ENCODE peak calls at places on chromosomes 6 and 20, in seven cellular contexts. One of them, this sample, is unnamed.

GRCh38 chr6:82624251-82624650 is 260.6 kb downstream of the TPBG start:
- DNase-seq in non-pigmented ciliary epithelial cell: no peak
- DNase-seq in osteocyte: no peak
- DNase-seq in pancreas: no peak
- DNase-seq in RPMI7951: no peak
- DNase-seq in activated CD4-positive, CD25-positive, alpha-beta regulatory T cell treated with anti-CD3 and anti-CD28 coated beads, Interleukin-2, amount 50 U/mL, for 72 hours: no peak
- DNase-seq in brain microvascular endothelial cell: no peak
- DNase-seq in this sample: no peak

GRCh38 chr6:56764081-56764566 is 121.4 kb upstream of the DST start:
- DNase-seq in non-pigmented ciliary epithelial cell: no peak
- DNase-seq in osteocyte: no peak
- DNase-seq in pancreas: no peak
- DNase-seq in RPMI7951: peak; percentile 62
- DNase-seq in activated CD4-positive, CD25-positive, alpha-beta regulatory T cell treated with anti-CD3 and anti-CD28 coated beads, Interleukin-2, amount 50 U/mL, for 72 hours: no peak
- DNase-seq in brain microvascular endothelial cell: no peak
- DNase-seq in this sample: peak; percentile 64

GRCh38 chr6:17724341-17724740 is 17.6 kb upstream of the NUP153 start:
- DNase-seq in non-pigmented ciliary epithelial cell: no peak
- DNase-seq in osteocyte: no peak
- DNase-seq in pancreas: no peak
- DNase-seq in RPMI7951: no peak
- DNase-seq in activated CD4-positive, CD25-positive, alpha-beta regulatory T cell treated with anti-CD3 and anti-CD28 coated beads, Interleukin-2, amount 50 U/mL, for 72 hours: no peak
- DNase-seq in brain microvascular endothelial cell: no peak
- DNase-seq in this sample: peak; percentile 65

GRCh38 chr6:17397764-17398194 is 4.4 kb downstream of the CAP2 start:
- DNase-seq in non-pigmented ciliary epithelial cell: no peak
- DNase-seq in osteocyte: no peak
- DNase-seq in pancreas: no peak
- DNase-seq in RPMI7951: peak; percentile 29
- DNase-seq in activated CD4-positive, CD25-positive, alpha-beta regulatory T cell treated with anti-CD3 and anti-CD28 coated beads, Interleukin-2, amount 50 U/mL, for 72 hours: no peak
- DNase-seq in brain microvascular endothelial cell: no peak
- DNase-seq in this sample: peak; percentile 75

GRCh38 chr20:54082100-54082499 is 11.7 kb upstream of the BCAS1 start:
- DNase-seq in non-pigmented ciliary epithelial cell: no peak
- DNase-seq in osteocyte: no peak
- DNase-seq in pancreas: no peak
- DNase-seq in RPMI7951: no peak
- DNase-seq in activated CD4-positive, CD25-positive, alpha-beta regulatory T cell treated with anti-CD3 and anti-CD28 coated beads, Interleukin-2, amount 50 U/mL, for 72 hours: no peak
- DNase-seq in brain microvascular endothelial cell: no peak
- DNase-seq in this sample: no peak

GRCh38 chr6:38671885-38672467 is 31.0 kb downstream of the GLO1 start:
- DNase-seq in non-pigmented ciliary epithelial cell: peak; percentile 17
- DNase-seq in osteocyte: no peak
- DNase-seq in pancreas: no peak
- DNase-seq in RPMI7951: peak; percentile 52
- DNase-seq in activated CD4-positive, CD25-positive, alpha-beta regulatory T cell treated with anti-CD3 and anti-CD28 coated beads, Interleukin-2, amount 50 U/mL, for 72 hours: no peak
- DNase-seq in brain microvascular endothelial cell: peak; percentile 44
- DNase-seq in this sample: peak; percentile 72

GRCh38 chr20:34570859-34571306 is 12.4 kb downstream of the MAP1LC3A start:
- DNase-seq in non-pigmented ciliary epithelial cell: peak; percentile 74
- DNase-seq in osteocyte: no peak
- DNase-seq in pancreas: no peak
- DNase-seq in RPMI7951: peak; percentile 26
- DNase-seq in activated CD4-positive, CD25-positive, alpha-beta regulatory T cell treated with anti-CD3 and anti-CD28 coated beads, Interleukin-2, amount 50 U/mL, for 72 hours: no peak
- DNase-seq in brain microvascular endothelial cell: peak; percentile 88
- DNase-seq in this sample: peak; percentile 83

GRCh38 chr6:16564430-16564829 is 196.8 kb downstream of the ATXN1 start:
- DNase-seq in non-pigmented ciliary epithelial cell: peak; percentile 23
- DNase-seq in osteocyte: no peak
- DNase-seq in pancreas: no peak
- DNase-seq in RPMI7951: peak; percentile 19
- DNase-seq in activated CD4-positive, CD25-positive, alpha-beta regulatory T cell treated with anti-CD3 and anti-CD28 coated beads, Interleukin-2, amount 50 U/mL, for 72 hours: no peak
- DNase-seq in brain microvascular endothelial cell: peak; percentile 52
- DNase-seq in this sample: peak; percentile 23

GRCh38 chr6:136289327-136289578 is 393 bp downstream of the BCLAF1 start:
- DNase-seq in non-pigmented ciliary epithelial cell: no peak
- DNase-seq in osteocyte: peak; percentile 98
- DNase-seq in pancreas: peak; percentile 89
- DNase-seq in RPMI7951: peak; percentile 84
- DNase-seq in activated CD4-positive, CD25-positive, alpha-beta regulatory T cell treated with anti-CD3 and anti-CD28 coated beads, Interleukin-2, amount 50 U/mL, for 72 hours: peak; percentile 93
- DNase-seq in brain microvascular endothelial cell: peak; percentile 85
- DNase-seq in this sample: peak; percentile 92

GRCh38 chr6:1396952-1397868 is 7.8 kb downstream of the FOXF2 start:
- DNase-seq in non-pigmented ciliary epithelial cell: peak; percentile 47
- DNase-seq in osteocyte: peak; percentile 89
- DNase-seq in pancreas: peak; percentile 69
- DNase-seq in RPMI7951: peak; percentile 59
- DNase-seq in activated CD4-positive, CD25-positive, alpha-beta regulatory T cell treated with anti-CD3 and anti-CD28 coated beads, Interleukin-2, amount 50 U/mL, for 72 hours: peak; percentile 75
- DNase-seq in brain microvascular endothelial cell: peak; percentile 69
- DNase-seq in this sample: peak; percentile 96

GRCh38 chr6:55963301-55963700 is 87.9 kb upstream of the BMP5 start:
- DNase-seq in non-pigmented ciliary epithelial cell: no peak
- DNase-seq in osteocyte: no peak
- DNase-seq in pancreas: no peak
- DNase-seq in RPMI7951: no peak
- DNase-seq in activated CD4-positive, CD25-positive, alpha-beta regulatory T cell treated with anti-CD3 and anti-CD28 coated beads, Interleukin-2, amount 50 U/mL, for 72 hours: no peak
- DNase-seq in brain microvascular endothelial cell: peak; percentile 12
- DNase-seq in this sample: peak; percentile 40

GRCh38 chr6:44263357-44264100 is 1.8 kb downstream of the NFKBIE start:
- DNase-seq in non-pigmented ciliary epithelial cell: no peak
- DNase-seq in osteocyte: no peak
- DNase-seq in pancreas: no peak
- DNase-seq in RPMI7951: peak; percentile 61
- DNase-seq in activated CD4-positive, CD25-positive, alpha-beta regulatory T cell treated with anti-CD3 and anti-CD28 coated beads, Interleukin-2, amount 50 U/mL, for 72 hours: peak; percentile 51
- DNase-seq in brain microvascular endothelial cell: peak; percentile 16
- DNase-seq in this sample: peak; percentile 68

GRCh38 chr6:11952291-11952690 is 59.8 kb upstream of the HIVEP1 start:
- DNase-seq in non-pigmented ciliary epithelial cell: no peak
- DNase-seq in osteocyte: no peak
- DNase-seq in pancreas: no peak
- DNase-seq in RPMI7951: no peak
- DNase-seq in activated CD4-positive, CD25-positive, alpha-beta regulatory T cell treated with anti-CD3 and anti-CD28 coated beads, Interleukin-2, amount 50 U/mL, for 72 hours: no peak
- DNase-seq in brain microvascular endothelial cell: no peak
- DNase-seq in this sample: no peak

GRCh38 chr6:138798028-138798427 is 2.1 kb downstream of the ECT2L start:
- DNase-seq in non-pigmented ciliary epithelial cell: no peak
- DNase-seq in osteocyte: no peak
- DNase-seq in pancreas: no peak
- DNase-seq in RPMI7951: no peak
- DNase-seq in activated CD4-positive, CD25-positive, alpha-beta regulatory T cell treated with anti-CD3 and anti-CD28 coated beads, Interleukin-2, amount 50 U/mL, for 72 hours: no peak
- DNase-seq in brain microvascular endothelial cell: no peak
- DNase-seq in this sample: no peak

GRCh38 chr6:112029045-112029822 is 24.7 kb upstream of the CCN6 start:
- DNase-seq in non-pigmented ciliary epithelial cell: no peak
- DNase-seq in osteocyte: no peak
- DNase-seq in pancreas: peak; percentile 62
- DNase-seq in RPMI7951: peak; percentile 69
- DNase-seq in activated CD4-positive, CD25-positive, alpha-beta regulatory T cell treated with anti-CD3 and anti-CD28 coated beads, Interleukin-2, amount 50 U/mL, for 72 hours: peak; percentile 74
- DNase-seq in brain microvascular endothelial cell: peak; percentile 74
- DNase-seq in this sample: peak; percentile 77

GRCh38 chr6:151814614-151815013 is 7.1 kb downstream of the ESR1 start:
- DNase-seq in non-pigmented ciliary epithelial cell: no peak
- DNase-seq in osteocyte: no peak
- DNase-seq in pancreas: no peak
- DNase-seq in RPMI7951: no peak
- DNase-seq in activated CD4-positive, CD25-positive, alpha-beta regulatory T cell treated with anti-CD3 and anti-CD28 coated beads, Interleukin-2, amount 50 U/mL, for 72 hours: no peak
- DNase-seq in brain microvascular endothelial cell: no peak
- DNase-seq in this sample: no peak

GRCh38 chr6:63663147-63663877 is 27.7 kb downstream of the PHF3 start:
- DNase-seq in non-pigmented ciliary epithelial cell: peak; percentile 40
- DNase-seq in osteocyte: no peak
- DNase-seq in pancreas: no peak
- DNase-seq in RPMI7951: peak; percentile 71
- DNase-seq in activated CD4-positive, CD25-positive, alpha-beta regulatory T cell treated with anti-CD3 and anti-CD28 coated beads, Interleukin-2, amount 50 U/mL, for 72 hours: no peak
- DNase-seq in brain microvascular endothelial cell: peak; percentile 62
- DNase-seq in this sample: peak; percentile 76

GRCh38 chr6:95087394-95088097 is 489.8 kb upstream of the MANEA start:
- DNase-seq in non-pigmented ciliary epithelial cell: peak; percentile 80
- DNase-seq in osteocyte: no peak
- DNase-seq in pancreas: no peak
- DNase-seq in RPMI7951: peak; percentile 15
- DNase-seq in activated CD4-positive, CD25-positive, alpha-beta regulatory T cell treated with anti-CD3 and anti-CD28 coated beads, Interleukin-2, amount 50 U/mL, for 72 hours: no peak
- DNase-seq in brain microvascular endothelial cell: peak; percentile 78
- DNase-seq in this sample: no peak

GRCh38 chr6:134821914-134822862 is 127.7 kb downstream of the ALDH8A1 start:
- DNase-seq in non-pigmented ciliary epithelial cell: no peak
- DNase-seq in osteocyte: no peak
- DNase-seq in pancreas: no peak
- DNase-seq in RPMI7951: no peak
- DNase-seq in activated CD4-positive, CD25-positive, alpha-beta regulatory T cell treated with anti-CD3 and anti-CD28 coated beads, Interleukin-2, amount 50 U/mL, for 72 hours: no peak
- DNase-seq in brain microvascular endothelial cell: peak; percentile 34
- DNase-seq in this sample: no peak

GRCh38 chr20:40843251-40843650 is 154.2 kb upstream of the MAFB start:
- DNase-seq in non-pigmented ciliary epithelial cell: no peak
- DNase-seq in osteocyte: no peak
- DNase-seq in pancreas: no peak
- DNase-seq in RPMI7951: peak; percentile 76
- DNase-seq in activated CD4-positive, CD25-positive, alpha-beta regulatory T cell treated with anti-CD3 and anti-CD28 coated beads, Interleukin-2, amount 50 U/mL, for 72 hours: no peak
- DNase-seq in brain microvascular endothelial cell: no peak
- DNase-seq in this sample: no peak

GRCh38 chr6:18792832-18793231 is 405.7 kb downstream of the RNF144B start:
- DNase-seq in non-pigmented ciliary epithelial cell: no peak
- DNase-seq in osteocyte: no peak
- DNase-seq in pancreas: no peak
- DNase-seq in RPMI7951: no peak
- DNase-seq in activated CD4-positive, CD25-positive, alpha-beta regulatory T cell treated with anti-CD3 and anti-CD28 coated beads, Interleukin-2, amount 50 U/mL, for 72 hours: no peak
- DNase-seq in brain microvascular endothelial cell: no peak
- DNase-seq in this sample: no peak

GRCh38 chr6:40810176-40810575 is 223.0 kb upstream of the LRFN2 start:
- DNase-seq in non-pigmented ciliary epithelial cell: no peak
- DNase-seq in osteocyte: peak; percentile 19
- DNase-seq in pancreas: no peak
- DNase-seq in RPMI7951: peak; percentile 85
- DNase-seq in activated CD4-positive, CD25-positive, alpha-beta regulatory T cell treated with anti-CD3 and anti-CD28 coated beads, Interleukin-2, amount 50 U/mL, for 72 hours: no peak
- DNase-seq in brain microvascular endothelial cell: no peak
- DNase-seq in this sample: peak; percentile 64